ENCODE peak calls at places on chromosome 1, in seven cellular contexts. A is AG09309, K is mesothelial cell of epicardium, P is SK-N-SH, D is mesenchymal stem cell, R is skeletal muscle cell, Y is hypothalamus. H is an unnamed sample.

GRCh38 chr1:27646676-27647075 is 11.7 kb upstream of the FGR start:
- DNase-seq in P (no peak), Y (no peak), D (no peak), R (no peak), A (no peak), K (no peak), H (no peak)

GRCh38 chr1:15322648-15323350 is 75.8 kb downstream of the FHAD1 start:
- DNase-seq in D (peak; percentile 12), A (no peak), R (no peak), Y (no peak), P (peak; percentile 57), K (no peak), H (no peak)

GRCh38 chr1:15352122-15352957 is 57.3 kb upstream of the EFHD2 start:
- DNase-seq in K (no peak), R (no peak), P (no peak), A (peak; percentile 55), Y (no peak), D (peak; percentile 59), H (no peak)

GRCh38 chr1:206766251-206766856 is 4.2 kb upstream of the IL19 start:
- DNase-seq in Y (peak; percentile 28), A (peak; percentile 54), D (peak; percentile 96), R (peak; percentile 31), P (no peak), K (no peak), H (peak; percentile 24)

GRCh38 chr1:147815503-147815902 is 55.1 kb upstream of the GJA5 start:
- DNase-seq in D (no peak), R (no peak), K (no peak), P (no peak), Y (no peak), A (no peak), H (no peak)

GRCh38 chr1:232725303-232726047 is 79.7 kb upstream of the MAP10 start:
- DNase-seq in Y (no peak), K (no peak), A (no peak), P (no peak), D (no peak), R (no peak), H (no peak)

GRCh38 chr1:41387667-41388091 is 26.4 kb downstream of the FOXO6 start:
- DNase-seq in P (peak; percentile 84), D (peak; percentile 29), R (no peak), A (peak; percentile 8), K (peak; percentile 64), Y (no peak), H (peak; percentile 29)

GRCh38 chr1:195584870-195585624 is 1023.2 kb downstream of the KCNT2 start:
- DNase-seq in K (no peak), D (no peak), R (no peak), A (no peak), P (no peak), Y (no peak), H (no peak)

GRCh38 chr1:154870117-154870571 is at the start of gene KCNN3:
- DNase-seq in A (no peak), R (peak; percentile 55), P (peak; percentile 96), D (peak; percentile 94), K (peak; percentile 87), Y (peak; percentile 93), H (peak; percentile 100)

GRCh38 chr1:230151924-230152468 is 85.0 kb downstream of the GALNT2 start:
- DNase-seq in R (no peak), Y (no peak), A (no peak), K (no peak), P (no peak), D (no peak), H (no peak)